ENCODE peak calls at places on chromosomes 6 and 20, in eight cellular contexts. One of them, this sample, is unnamed.

GRCh38 chr6:28710466-28711191 is 184.9 kb downstream of the GPX5 start:
- DNase-seq in kidney epithelial cell: no peak
- DNase-seq in fibroblast of lung: peak; percentile 67
- DNase-seq in left ventricle myocardium inferior: no peak
- DNase-seq in choroid plexus epithelial cell: peak; percentile 44
- DNase-seq in A549: peak; percentile 41
- DNase-seq in cardiac muscle cell: peak; percentile 52
- DNase-seq in psoas muscle: no peak
- DNase-seq in this sample: no peak

GRCh38 chr6:80605165-80605989 is 498.9 kb downstream of the BCKDHB start:
- DNase-seq in A549: no peak
- DNase-seq in psoas muscle: no peak
- DNase-seq in cardiac muscle cell: peak; percentile 56
- DNase-seq in left ventricle myocardium inferior: no peak
- DNase-seq in kidney epithelial cell: no peak
- DNase-seq in fibroblast of lung: peak; percentile 53
- DNase-seq in choroid plexus epithelial cell: peak; percentile 72
- DNase-seq in this sample: no peak

GRCh38 chr20:21520702-21521595 is 7.1 kb upstream of the NKX2-2 start:
- DNase-seq in cardiac muscle cell: peak; percentile 38
- DNase-seq in kidney epithelial cell: no peak
- DNase-seq in fibroblast of lung: peak; percentile 33
- DNase-seq in psoas muscle: no peak
- DNase-seq in A549: no peak
- DNase-seq in choroid plexus epithelial cell: peak; percentile 6
- DNase-seq in left ventricle myocardium inferior: no peak
- DNase-seq in this sample: no peak

GRCh38 chr20:14580426-14581074 is 243.1 kb upstream of the FLRT3 start:
- DNase-seq in A549: no peak
- DNase-seq in left ventricle myocardium inferior: no peak
- DNase-seq in cardiac muscle cell: no peak
- DNase-seq in kidney epithelial cell: no peak
- DNase-seq in fibroblast of lung: no peak
- DNase-seq in choroid plexus epithelial cell: no peak
- DNase-seq in psoas muscle: no peak
- DNase-seq in this sample: no peak

GRCh38 chr6:37171141-37171969 is 1.4 kb downstream of the PIM1 start:
- DNase-seq in cardiac muscle cell: peak; percentile 43
- DNase-seq in psoas muscle: peak; percentile 71
- DNase-seq in A549: no peak
- DNase-seq in left ventricle myocardium inferior: peak; percentile 55
- DNase-seq in choroid plexus epithelial cell: peak; percentile 45
- DNase-seq in kidney epithelial cell: no peak
- DNase-seq in fibroblast of lung: peak; percentile 76
- DNase-seq in this sample: no peak

GRCh38 chr6:3228791-3229565 is 1.5 kb upstream of the TUBB2B start:
- DNase-seq in cardiac muscle cell: no peak
- DNase-seq in left ventricle myocardium inferior: no peak
- DNase-seq in fibroblast of lung: peak; percentile 43
- DNase-seq in A549: no peak
- DNase-seq in psoas muscle: no peak
- DNase-seq in choroid plexus epithelial cell: peak; percentile 39
- DNase-seq in kidney epithelial cell: no peak
- DNase-seq in this sample: no peak

GRCh38 chr6:66533921-66534404 is 826.9 kb upstream of the EYS start:
- DNase-seq in kidney epithelial cell: no peak
- DNase-seq in left ventricle myocardium inferior: no peak
- DNase-seq in cardiac muscle cell: no peak
- DNase-seq in psoas muscle: no peak
- DNase-seq in choroid plexus epithelial cell: no peak
- DNase-seq in fibroblast of lung: no peak
- DNase-seq in A549: no peak
- DNase-seq in this sample: no peak

GRCh38 chr6:26534681-26535465 is 3.3 kb upstream of the HMGN4 start:
- DNase-seq in psoas muscle: no peak
- DNase-seq in cardiac muscle cell: no peak
- DNase-seq in kidney epithelial cell: no peak
- DNase-seq in left ventricle myocardium inferior: no peak
- DNase-seq in fibroblast of lung: no peak
- DNase-seq in choroid plexus epithelial cell: no peak
- DNase-seq in A549: no peak
- DNase-seq in this sample: no peak

GRCh38 chr6:108766419-108766818 is 81.8 kb upstream of the ARMC2 start:
- DNase-seq in choroid plexus epithelial cell: no peak
- DNase-seq in cardiac muscle cell: no peak
- DNase-seq in fibroblast of lung: no peak
- DNase-seq in psoas muscle: no peak
- DNase-seq in left ventricle myocardium inferior: no peak
- DNase-seq in kidney epithelial cell: no peak
- DNase-seq in A549: no peak
- DNase-seq in this sample: no peak

GRCh38 chr6:99253271-99253670 is 96.2 kb downstream of the FAXC start:
- DNase-seq in psoas muscle: no peak
- DNase-seq in A549: no peak
- DNase-seq in choroid plexus epithelial cell: no peak
- DNase-seq in fibroblast of lung: no peak
- DNase-seq in left ventricle myocardium inferior: no peak
- DNase-seq in cardiac muscle cell: no peak
- DNase-seq in kidney epithelial cell: no peak
- DNase-seq in this sample: no peak

GRCh38 chr6:158737710-158738615 is 81.2 kb downstream of the EZR start:
- DNase-seq in A549: peak; percentile 47
- DNase-seq in fibroblast of lung: peak; percentile 78
- DNase-seq in left ventricle myocardium inferior: no peak
- DNase-seq in psoas muscle: no peak
- DNase-seq in kidney epithelial cell: no peak
- DNase-seq in choroid plexus epithelial cell: peak; percentile 22
- DNase-seq in cardiac muscle cell: peak; percentile 41
- DNase-seq in this sample: no peak

GRCh38 chr6:83221886-83222479 is 28.8 kb downstream of the RWDD2A start:
- DNase-seq in kidney epithelial cell: no peak
- DNase-seq in choroid plexus epithelial cell: peak; percentile 74
- DNase-seq in fibroblast of lung: peak; percentile 43
- DNase-seq in cardiac muscle cell: peak; percentile 67
- DNase-seq in psoas muscle: no peak
- DNase-seq in left ventricle myocardium inferior: no peak
- DNase-seq in A549: no peak
- DNase-seq in this sample: no peak

GRCh38 chr6:123965894-123966293 is 162.2 kb downstream of the NKAIN2 start:
- DNase-seq in A549: no peak
- DNase-seq in kidney epithelial cell: no peak
- DNase-seq in choroid plexus epithelial cell: peak; percentile 11
- DNase-seq in fibroblast of lung: peak; percentile 4
- DNase-seq in cardiac muscle cell: peak; percentile 5
- DNase-seq in left ventricle myocardium inferior: no peak
- DNase-seq in psoas muscle: no peak
- DNase-seq in this sample: no peak

GRCh38 chr6:122364084-122364483 is 35.4 kb upstream of the HSF2 start:
- DNase-seq in left ventricle myocardium inferior: no peak
- DNase-seq in kidney epithelial cell: no peak
- DNase-seq in choroid plexus epithelial cell: no peak
- DNase-seq in A549: no peak
- DNase-seq in cardiac muscle cell: no peak
- DNase-seq in fibroblast of lung: no peak
- DNase-seq in psoas muscle: no peak
- DNase-seq in this sample: no peak

GRCh38 chr6:119586250-119586882 is 236.8 kb upstream of the MAN1A1 start:
- DNase-seq in psoas muscle: no peak
- DNase-seq in left ventricle myocardium inferior: no peak
- DNase-seq in cardiac muscle cell: no peak
- DNase-seq in kidney epithelial cell: no peak
- DNase-seq in A549: no peak
- DNase-seq in choroid plexus epithelial cell: no peak
- DNase-seq in fibroblast of lung: no peak
- DNase-seq in this sample: no peak

GRCh38 chr6:125104425-125104824 is 49.1 kb upstream of the TPD52L1 start:
- DNase-seq in choroid plexus epithelial cell: peak; percentile 83
- DNase-seq in fibroblast of lung: peak; percentile 84
- DNase-seq in left ventricle myocardium inferior: no peak
- DNase-seq in A549: no peak
- DNase-seq in kidney epithelial cell: no peak
- DNase-seq in cardiac muscle cell: peak; percentile 47
- DNase-seq in psoas muscle: no peak
- DNase-seq in this sample: peak; percentile 65

GRCh38 chr6:51199733-51200132 is 381.1 kb downstream of the TFAP2B start:
- DNase-seq in A549: no peak
- DNase-seq in choroid plexus epithelial cell: no peak
- DNase-seq in left ventricle myocardium inferior: no peak
- DNase-seq in kidney epithelial cell: no peak
- DNase-seq in cardiac muscle cell: no peak
- DNase-seq in fibroblast of lung: no peak
- DNase-seq in psoas muscle: no peak
- DNase-seq in this sample: no peak

GRCh38 chr6:162819284-162819683 is 91.5 kb downstream of the PACRG start:
- DNase-seq in choroid plexus epithelial cell: no peak
- DNase-seq in left ventricle myocardium inferior: no peak
- DNase-seq in fibroblast of lung: no peak
- DNase-seq in A549: no peak
- DNase-seq in psoas muscle: no peak
- DNase-seq in kidney epithelial cell: no peak
- DNase-seq in cardiac muscle cell: no peak
- DNase-seq in this sample: no peak

GRCh38 chr6:96899019-96899418 is 1.3 kb upstream of the NDUFAF4 start:
- DNase-seq in choroid plexus epithelial cell: peak; percentile 76
- DNase-seq in fibroblast of lung: peak; percentile 47
- DNase-seq in A549: peak; percentile 6
- DNase-seq in cardiac muscle cell: peak; percentile 57
- DNase-seq in kidney epithelial cell: no peak
- DNase-seq in psoas muscle: no peak
- DNase-seq in left ventricle myocardium inferior: no peak
- DNase-seq in this sample: peak; percentile 4

GRCh38 chr6:111874030-111874425 is 776 bp upstream of the FYN start:
- DNase-seq in psoas muscle: peak; percentile 27
- DNase-seq in fibroblast of lung: peak; percentile 35
- DNase-seq in cardiac muscle cell: peak; percentile 27
- DNase-seq in kidney epithelial cell: no peak
- DNase-seq in left ventricle myocardium inferior: no peak
- DNase-seq in A549: no peak
- DNase-seq in choroid plexus epithelial cell: peak; percentile 30
- DNase-seq in this sample: no peak

GRCh38 chr6:150830409-150831165 is 34.9 kb upstream of the MTHFD1L start:
- DNase-seq in psoas muscle: no peak
- DNase-seq in left ventricle myocardium inferior: no peak
- DNase-seq in A549: no peak
- DNase-seq in choroid plexus epithelial cell: peak; percentile 28
- DNase-seq in cardiac muscle cell: no peak
- DNase-seq in kidney epithelial cell: no peak
- DNase-seq in fibroblast of lung: peak; percentile 53
- DNase-seq in this sample: peak; percentile 26

GRCh38 chr20:31523361-31524283 is 9.4 kb downstream of the HM13 start:
- DNase-seq in left ventricle myocardium inferior: no peak
- DNase-seq in cardiac muscle cell: peak; percentile 44
- DNase-seq in fibroblast of lung: peak; percentile 74
- DNase-seq in psoas muscle: peak; percentile 32
- DNase-seq in A549: no peak
- DNase-seq in kidney epithelial cell: no peak
- DNase-seq in choroid plexus epithelial cell: no peak
- DNase-seq in this sample: no peak

DNA sequence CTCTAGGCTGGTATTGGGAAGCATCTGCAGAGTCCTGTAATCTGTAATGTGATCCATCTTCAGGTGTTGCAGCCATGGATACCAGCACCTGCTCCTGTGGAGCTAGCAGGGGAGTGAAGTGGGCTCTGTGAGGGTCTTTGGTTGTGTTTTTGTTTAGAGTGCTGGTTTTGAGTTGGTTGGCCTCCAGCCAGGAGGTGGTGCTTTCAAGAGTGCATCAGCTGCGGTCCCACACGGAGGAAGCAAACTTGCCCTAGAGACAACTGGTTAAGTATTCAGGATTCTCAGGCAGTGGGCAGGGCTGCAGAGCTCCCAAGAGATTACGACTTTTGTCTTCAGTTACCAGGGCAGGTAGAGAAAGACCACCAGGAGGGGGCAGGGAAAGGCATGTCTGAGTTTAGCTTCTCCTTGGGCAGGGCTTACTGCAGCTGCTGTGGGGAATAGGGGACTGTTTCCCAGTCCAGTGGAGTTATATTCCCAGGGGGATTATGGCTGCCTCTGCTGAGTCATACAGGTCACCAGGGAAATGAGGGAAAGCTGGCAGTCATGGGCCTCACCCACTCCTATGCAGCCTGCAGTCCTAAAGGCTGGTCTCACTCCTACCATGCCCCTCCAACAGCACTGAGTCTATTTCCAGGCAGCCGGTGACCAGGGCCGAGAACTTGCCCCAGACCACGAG is 64.4 kb downstream of the TTI1 start:
- DNase-seq in left ventricle myocardium inferior: no peak
- DNase-seq in choroid plexus epithelial cell: no peak
- DNase-seq in cardiac muscle cell: no peak
- DNase-seq in fibroblast of lung: no peak
- DNase-seq in kidney epithelial cell: no peak
- DNase-seq in A549: no peak
- DNase-seq in psoas muscle: no peak
- DNase-seq in this sample: no peak
- H3K4me3 ChIP-seq in left ventricle myocardium inferior: no peak overlapping the region
- H3K4me3 ChIP-seq in choroid plexus epithelial cell: no peak overlapping the region
- H3K4me3 ChIP-seq in cardiac muscle cell: no peak overlapping the region
- H3K4me3 ChIP-seq in fibroblast of lung: no peak overlapping the region
- H3K4me3 ChIP-seq in kidney epithelial cell: no peak overlapping the region
- H3K4me3 ChIP-seq in A549: no peak overlapping the region
- H3K4me3 ChIP-seq in psoas muscle: no peak overlapping the region
- H3K4me3 ChIP-seq in this sample: no peak overlapping the region

GRCh38 chr6:106286746-106287145 is 38.8 kb downstream of the ATG5 start:
- DNase-seq in A549: no peak
- DNase-seq in choroid plexus epithelial cell: no peak
- DNase-seq in psoas muscle: no peak
- DNase-seq in cardiac muscle cell: no peak
- DNase-seq in kidney epithelial cell: no peak
- DNase-seq in fibroblast of lung: no peak
- DNase-seq in left ventricle myocardium inferior: no peak
- DNase-seq in this sample: no peak
- TF ChIP-seq CTCF in A549: no peak
- TF ChIP-seq CTCF in choroid plexus epithelial cell: no peak
- TF ChIP-seq CTCF in psoas muscle: no peak
- TF ChIP-seq CTCF in cardiac muscle cell: no peak
- TF ChIP-seq CTCF in kidney epithelial cell: no peak
- TF ChIP-seq CTCF in fibroblast of lung: no peak
- TF ChIP-seq CTCF in left ventricle myocardium inferior: no peak
- TF ChIP-seq CTCF in this sample: no peak

DNA sequence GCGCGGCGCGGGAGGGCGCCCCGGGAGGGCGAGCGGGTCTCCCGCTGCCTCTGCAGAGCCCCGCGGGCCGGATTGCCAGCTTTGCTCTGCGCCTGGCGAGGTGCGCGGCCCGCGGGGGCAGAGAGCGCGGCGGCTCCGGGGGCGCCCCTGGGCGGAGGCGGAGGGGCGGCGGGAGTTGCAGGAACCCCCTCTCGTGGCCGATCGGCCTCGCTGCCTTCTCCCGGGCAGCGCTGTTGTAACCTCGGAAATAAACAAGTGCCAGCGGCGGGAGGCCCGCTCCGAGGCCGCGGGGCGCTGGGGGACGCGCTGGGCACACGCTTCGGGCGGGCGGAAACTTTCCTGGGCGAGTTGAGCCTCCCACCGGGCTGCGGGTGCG is 1.2 kb downstream of the CDH4 start:
- DNase-seq in psoas muscle: no peak
- DNase-seq in kidney epithelial cell: no peak
- DNase-seq in fibroblast of lung: peak; percentile 51
- DNase-seq in cardiac muscle cell: peak; percentile 25
- DNase-seq in left ventricle myocardium inferior: no peak
- DNase-seq in choroid plexus epithelial cell: peak; percentile 52
- DNase-seq in A549: peak; percentile 60
- DNase-seq in this sample: no peak
- H3K4me3 ChIP-seq in psoas muscle: peak overlapping the region; percentile 64
- H3K4me3 ChIP-seq in kidney epithelial cell: peak overlapping the region; percentile 58
- H3K4me3 ChIP-seq in fibroblast of lung: peak overlapping the region; percentile 80
- H3K4me3 ChIP-seq in cardiac muscle cell: peak overlapping the region; percentile 36
- H3K4me3 ChIP-seq in left ventricle myocardium inferior: peak overlapping the region; percentile 64
- H3K4me3 ChIP-seq in choroid plexus epithelial cell: peak overlapping the region; percentile 55
- H3K4me3 ChIP-seq in A549: peak overlapping the region; percentile 76
- H3K4me3 ChIP-seq in this sample: peak overlapping the region; percentile 50

GRCh38 chr20:59829415-59830106 is 103.9 kb downstream of the SYCP2 start:
- DNase-seq in choroid plexus epithelial cell: no peak
- DNase-seq in cardiac muscle cell: no peak
- DNase-seq in psoas muscle: no peak
- DNase-seq in A549: no peak
- DNase-seq in left ventricle myocardium inferior: peak; percentile 12
- DNase-seq in kidney epithelial cell: no peak
- DNase-seq in fibroblast of lung: no peak
- DNase-seq in this sample: no peak
- TF ChIP-seq CTCF in choroid plexus epithelial cell: no peak
- TF ChIP-seq CTCF in cardiac muscle cell: no peak
- TF ChIP-seq CTCF in psoas muscle: no peak
- TF ChIP-seq CTCF in A549: no peak
- TF ChIP-seq CTCF in left ventricle myocardium inferior: no peak
- TF ChIP-seq CTCF in kidney epithelial cell: no peak
- TF ChIP-seq CTCF in fibroblast of lung: no peak
- TF ChIP-seq CTCF in this sample: no peak

This sample was measured in BJ.